ENCODE peak calls at places on chromosomes 1 and 21, in ten cellular contexts. M, Y, A, K, X, E, P, D, R and F are unnamed samples.

GRCh38 chr1:200901796-200902444 is 7.2 kb downstream of the INAVA start:
- DNase-seq in P (no peak), D (no peak), K (no peak), Y (no peak), E (no peak), A (no peak), R (no peak), X (no peak), M (no peak), F (no peak)

GRCh38 chr1:212290608-212291007 is 5.4 kb downstream of the PPP2R5A start:
- DNase-seq in E (no peak), K (no peak), M (no peak), D (no peak), Y (no peak), R (no peak), A (no peak), X (no peak), P (no peak), F (no peak)

GRCh38 chr1:227888404-227889046 is 59.2 kb downstream of the WNT9A start:
- DNase-seq in E (no peak), R (no peak), X (peak), D (no peak), K (no peak), M (no peak), Y (no peak), P (no peak), A (no peak), F (no peak)

GRCh38 chr1:235939488-235939775 is 72.7 kb upstream of the LYST start:
- DNase-seq in K (no peak), D (no peak), Y (no peak), E (no peak), P (no peak), X (no peak), A (no peak), R (no peak), M (no peak), F (no peak)

GRCh38 chr21:46052703-46053651 is 44.9 kb upstream of the COL6A2 start:
- DNase-seq in Y (no peak), D (no peak), M (peak), X (no peak), R (no peak), P (no peak), A (no peak), E (peak), K (no peak), F (no peak)

GRCh38 chr21:42570841-42571387 is 57.3 kb downstream of the SLC37A1 start:
- DNase-seq in A (no peak), R (no peak), M (peak), Y (no peak), E (no peak), P (no peak), K (no peak), D (no peak), X (peak), F (no peak)

GRCh38 chr1:64519921-64520320 is 50.0 kb downstream of the CACHD1 start:
- DNase-seq in Y (no peak), X (no peak), A (no peak), K (no peak), R (no peak), M (no peak), D (no peak), E (peak), P (no peak), F (no peak)

GRCh38 chr1:890661-891060 is 33.1 kb upstream of the SAMD11 start:
- DNase-seq in X (no peak), D (no peak), Y (no peak), E (no peak), P (no peak), R (peak), M (no peak), K (no peak), A (no peak), F (no peak)

GRCh38 chr1:178541829-178542553 is 29.1 kb downstream of the TEX35 start:
- DNase-seq in D (peak), X (peak), E (peak), M (peak), A (no peak), R (no peak), Y (no peak), K (no peak), P (peak), F (peak)

GRCh38 chr1:181083842-181084605 is 4.5 kb upstream of the IER5 start:
- DNase-seq in X (peak), A (peak), P (peak), R (peak), K (peak), D (peak), E (no peak), M (peak), Y (no peak), F (no peak)

GRCh38 chr1:155981266-155982088 is 3.1 kb upstream of the ARHGEF2 start:
- DNase-seq in A (peak), P (peak), D (no peak), Y (peak), R (peak), E (peak), M (no peak), K (no peak), X (peak), F (no peak)

GRCh38 chr1:10724948-10725852 is 71.2 kb downstream of the CASZ1 start:
- DNase-seq in M (no peak), D (no peak), R (no peak), A (no peak), Y (peak), E (peak), P (no peak), X (peak), K (no peak), F (no peak)

GRCh38 chr1:208917719-208918118 is 665.8 kb upstream of the CAMK1G start:
- DNase-seq in X (no peak), K (no peak), R (no peak), A (no peak), D (no peak), Y (no peak), E (no peak), M (peak), P (no peak), F (no peak)

GRCh38 chr1:33393991-33394390 is 36.9 kb downstream of the PHC2 start:
- DNase-seq in X (no peak), P (no peak), E (no peak), M (no peak), A (no peak), D (no peak), R (no peak), Y (no peak), K (no peak), F (no peak)

GRCh38 chr1:205604825-205605544 is 26.8 kb downstream of the ELK4 start:
- DNase-seq in M (no peak), D (no peak), P (no peak), Y (peak), E (no peak), X (no peak), A (no peak), K (no peak), R (no peak), F (no peak)

GRCh38 chr1:87524021-87524754 is 195.5 kb downstream of the LMO4 start:
- DNase-seq in Y (no peak), K (no peak), X (no peak), D (no peak), P (no peak), M (no peak), A (no peak), R (no peak), E (no peak), F (no peak)

GRCh38 chr1:5752715-5753330 is 239.4 kb downstream of the NPHP4 start:
- DNase-seq in E (no peak), K (no peak), M (no peak), P (no peak), Y (no peak), A (no peak), R (no peak), D (no peak), X (no peak), F (no peak)

GRCh38 chr1:11802616-11802972 is 3.2 kb downstream of the MTHFR start:
- DNase-seq in X (peak), Y (no peak), K (no peak), D (no peak), R (no peak), E (no peak), P (no peak), M (peak), A (peak), F (no peak)

GRCh38 chr21:35467536-35467935 is 418.4 kb upstream of the RUNX1 start:
- DNase-seq in X (no peak), E (peak), A (no peak), K (no peak), D (no peak), M (no peak), Y (no peak), R (no peak), P (no peak), F (no peak)

GRCh38 chr1:9448132-9449105 is 90.8 kb upstream of the SLC25A33 start:
- DNase-seq in A (no peak), D (no peak), K (no peak), R (no peak), E (peak), M (peak), P (no peak), Y (no peak), X (no peak), F (no peak)

GRCh38 chr1:89635825-89636815 is 3.2 kb downstream of the LRRC8C start:
- DNase-seq in D (no peak), X (no peak), A (no peak), M (no peak), E (no peak), K (no peak), P (no peak), Y (no peak), R (no peak), F (no peak)

GRCh38 chr1:218585565-218586184 is 240.5 kb downstream of the TGFB2 start:
- DNase-seq in X (peak), D (no peak), Y (no peak), M (peak), R (no peak), A (no peak), E (peak), P (no peak), K (no peak), F (peak)

GRCh38 chr1:217660353-217661062 is 29.4 kb downstream of the SPATA17 start:
- DNase-seq in X (no peak), K (no peak), P (no peak), D (no peak), M (no peak), Y (peak), A (no peak), E (peak), R (peak), F (no peak)

GRCh38 chr1:159952932-159953331 is 1.1 kb downstream of the SLAMF9 start:
- DNase-seq in P (no peak), E (no peak), A (no peak), K (no peak), X (no peak), Y (no peak), D (no peak), M (no peak), R (no peak), F (no peak)

GRCh38 chr1:18530567-18531502 is 50.1 kb downstream of the KLHDC7A start:
- DNase-seq in K (no peak), E (no peak), P (no peak), A (no peak), D (no peak), Y (no peak), R (no peak), M (peak), X (no peak), F (no peak)